ENCODE peak calls at places on chromosomes 7 and 10, in six cellular contexts. One of them, this sample, is unnamed.

GRCh38 chr7:54679414-54679813 is 79.6 kb downstream of the SEC61G start:
- DNase-seq in RWPE2: no peak
- DNase-seq in hepatocyte: no peak
- DNase-seq in iPS DF 6.9: no peak
- DNase-seq in gastrocnemius medialis: no peak
- DNase-seq in left lung: no peak
- DNase-seq in this sample: no peak

GRCh38 chr10:46253076-46254006 is 33.5 kb upstream of the ANTXRL start:
- DNase-seq in RWPE2: no peak
- DNase-seq in hepatocyte: no peak
- DNase-seq in iPS DF 6.9: no peak
- DNase-seq in gastrocnemius medialis: no peak
- DNase-seq in left lung: no peak
- DNase-seq in this sample: no peak

GRCh38 chr7:12719141-12719919 is 31.9 kb downstream of the ARL4A start:
- DNase-seq in RWPE2: no peak
- DNase-seq in hepatocyte: no peak
- DNase-seq in iPS DF 6.9: no peak
- DNase-seq in gastrocnemius medialis: peak; percentile 21
- DNase-seq in left lung: no peak
- DNase-seq in this sample: no peak

GRCh38 chr7:12111461-12112405 is 99.4 kb upstream of the TMEM106B start:
- DNase-seq in RWPE2: no peak
- DNase-seq in hepatocyte: no peak
- DNase-seq in iPS DF 6.9: no peak
- DNase-seq in gastrocnemius medialis: no peak
- DNase-seq in left lung: peak; percentile 84
- DNase-seq in this sample: no peak

GRCh38 chr7:55965805-55966421 is 1.5 kb downstream of the NIPSNAP2 start:
- DNase-seq in RWPE2: no peak
- DNase-seq in hepatocyte: no peak
- DNase-seq in iPS DF 6.9: no peak
- DNase-seq in gastrocnemius medialis: peak; percentile 89
- DNase-seq in left lung: no peak
- DNase-seq in this sample: peak; percentile 29

GRCh38 chr7:20283385-20283784 is 47.3 kb upstream of the ITGB8 start:
- DNase-seq in RWPE2: no peak
- DNase-seq in hepatocyte: no peak
- DNase-seq in iPS DF 6.9: no peak
- DNase-seq in gastrocnemius medialis: no peak
- DNase-seq in left lung: no peak
- DNase-seq in this sample: no peak

GRCh38 chr10:14926061-14926470 is 27.8 kb downstream of the DCLRE1C start:
- DNase-seq in RWPE2: no peak
- DNase-seq in hepatocyte: peak; percentile 71
- DNase-seq in iPS DF 6.9: no peak
- DNase-seq in gastrocnemius medialis: no peak
- DNase-seq in left lung: no peak
- DNase-seq in this sample: no peak

GRCh38 chr7:151373599-151373998 is 32.0 kb downstream of the NUB1 start:
- DNase-seq in RWPE2: no peak
- DNase-seq in hepatocyte: no peak
- DNase-seq in iPS DF 6.9: no peak
- DNase-seq in gastrocnemius medialis: no peak
- DNase-seq in left lung: peak; percentile 60
- DNase-seq in this sample: no peak

GRCh38 chr10:128710795-128711183 is 584.6 kb upstream of the MKI67 start:
- DNase-seq in RWPE2: no peak
- DNase-seq in hepatocyte: no peak
- DNase-seq in iPS DF 6.9: no peak
- DNase-seq in gastrocnemius medialis: no peak
- DNase-seq in left lung: no peak
- DNase-seq in this sample: no peak

GRCh38 chr7:86645174-86645566 is 1.5 kb downstream of the GRM3 start:
- DNase-seq in RWPE2: no peak
- DNase-seq in hepatocyte: no peak
- DNase-seq in iPS DF 6.9: no peak
- DNase-seq in gastrocnemius medialis: no peak
- DNase-seq in left lung: no peak
- DNase-seq in this sample: no peak

GRCh38 chr7:154917214-154918160 is 85.4 kb downstream of the PAXIP1 start:
- DNase-seq in RWPE2: no peak
- DNase-seq in hepatocyte: no peak
- DNase-seq in iPS DF 6.9: no peak
- DNase-seq in gastrocnemius medialis: no peak
- DNase-seq in left lung: no peak
- DNase-seq in this sample: no peak

GRCh38 chr7:34837316-34837715 is 179.3 kb downstream of the NPSR1 start:
- DNase-seq in RWPE2: no peak
- DNase-seq in hepatocyte: no peak
- DNase-seq in iPS DF 6.9: no peak
- DNase-seq in gastrocnemius medialis: no peak
- DNase-seq in left lung: no peak
- DNase-seq in this sample: no peak

GRCh38 chr10:48817141-48817540 is 122.5 kb downstream of the LRRC18 start:
- DNase-seq in RWPE2: no peak
- DNase-seq in hepatocyte: no peak
- DNase-seq in iPS DF 6.9: no peak
- DNase-seq in gastrocnemius medialis: no peak
- DNase-seq in left lung: no peak
- DNase-seq in this sample: no peak

GRCh38 chr7:98214811-98215321 is 3.6 kb downstream of the BHLHA15 start:
- DNase-seq in RWPE2: no peak
- DNase-seq in hepatocyte: peak; percentile 3
- DNase-seq in iPS DF 6.9: no peak
- DNase-seq in gastrocnemius medialis: peak; percentile 11
- DNase-seq in left lung: peak; percentile 78
- DNase-seq in this sample: no peak

GRCh38 chr7:117061751-117062150 is 108.5 kb downstream of the ST7 start:
- DNase-seq in RWPE2: no peak
- DNase-seq in hepatocyte: no peak
- DNase-seq in iPS DF 6.9: no peak
- DNase-seq in gastrocnemius medialis: no peak
- DNase-seq in left lung: no peak
- DNase-seq in this sample: no peak

GRCh38 chr7:16046045-16046444 is 359.6 kb upstream of the MEOX2 start:
- DNase-seq in RWPE2: no peak
- DNase-seq in hepatocyte: no peak
- DNase-seq in iPS DF 6.9: no peak
- DNase-seq in gastrocnemius medialis: no peak
- DNase-seq in left lung: no peak
- DNase-seq in this sample: no peak

GRCh38 chr10:102633282-102633681 is 11.0 kb upstream of the TRIM8 start:
- DNase-seq in RWPE2: peak; percentile 34
- DNase-seq in hepatocyte: no peak
- DNase-seq in iPS DF 6.9: no peak
- DNase-seq in gastrocnemius medialis: no peak
- DNase-seq in left lung: peak; percentile 88
- DNase-seq in this sample: peak; percentile 49

GRCh38 chr7:124084024-124084423 is 51.2 kb upstream of the TMEM229A start:
- DNase-seq in RWPE2: no peak
- DNase-seq in hepatocyte: no peak
- DNase-seq in iPS DF 6.9: no peak
- DNase-seq in gastrocnemius medialis: no peak
- DNase-seq in left lung: no peak
- DNase-seq in this sample: no peak

GRCh38 chr7:105493928-105494325 is 28.1 kb downstream of the PUS7 start:
- DNase-seq in RWPE2: no peak
- DNase-seq in hepatocyte: peak; percentile 7
- DNase-seq in iPS DF 6.9: no peak
- DNase-seq in gastrocnemius medialis: no peak
- DNase-seq in left lung: no peak
- DNase-seq in this sample: no peak

GRCh38 chr10:71741671-71742070 is 22.1 kb upstream of the C10orf105 start:
- DNase-seq in RWPE2: no peak
- DNase-seq in hepatocyte: no peak
- DNase-seq in iPS DF 6.9: no peak
- DNase-seq in gastrocnemius medialis: no peak
- DNase-seq in left lung: no peak
- DNase-seq in this sample: no peak

GRCh38 chr10:71741029-71741428 is 21.5 kb upstream of the C10orf105 start:
- DNase-seq in RWPE2: no peak
- DNase-seq in hepatocyte: no peak
- DNase-seq in iPS DF 6.9: no peak
- DNase-seq in gastrocnemius medialis: no peak
- DNase-seq in left lung: no peak
- DNase-seq in this sample: no peak

GRCh38 chr10:71739368-71739900 is 19.9 kb upstream of the C10orf105 start:
- DNase-seq in RWPE2: no peak
- DNase-seq in hepatocyte: no peak
- DNase-seq in iPS DF 6.9: no peak
- DNase-seq in gastrocnemius medialis: no peak
- DNase-seq in left lung: no peak
- DNase-seq in this sample: no peak

GRCh38 chr10:71742301-71743098 is 22.9 kb upstream of the C10orf105 start:
- DNase-seq in RWPE2: no peak
- DNase-seq in hepatocyte: no peak
- DNase-seq in iPS DF 6.9: no peak
- DNase-seq in gastrocnemius medialis: no peak
- DNase-seq in left lung: no peak
- DNase-seq in this sample: no peak

DNA sequence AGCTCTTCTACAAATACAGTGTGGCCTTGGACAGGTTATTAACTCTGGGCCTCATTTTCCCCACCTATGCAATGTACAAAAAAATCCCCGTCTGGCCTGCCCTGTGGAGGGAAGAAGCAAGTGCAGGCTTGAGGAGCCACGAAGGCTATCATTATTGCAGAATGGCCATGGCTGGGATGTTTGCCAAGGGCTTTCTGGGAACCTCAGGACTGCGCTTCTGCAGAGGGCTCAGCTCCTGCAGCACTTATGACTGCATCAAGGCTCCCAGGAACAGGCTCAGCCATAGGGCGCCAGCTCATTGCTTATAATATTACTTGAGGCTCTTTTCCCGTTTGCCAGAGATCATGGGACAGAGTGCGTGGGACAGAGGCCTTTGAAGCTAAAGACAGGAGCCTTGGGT is 20.5 kb upstream of the C10orf105 start:
- DNase-seq in RWPE2: no peak
- DNase-seq in hepatocyte: peak; percentile 50
- DNase-seq in iPS DF 6.9: no peak
- DNase-seq in gastrocnemius medialis: no peak
- DNase-seq in left lung: no peak
- DNase-seq in this sample: no peak
- H3K36me3 ChIP-seq in RWPE2: no peaks in the 10 kb centered on the region
- H3K36me3 ChIP-seq in hepatocyte: no peaks in the 10 kb centered on the region
- H3K36me3 ChIP-seq in iPS DF 6.9: no peaks in the 10 kb centered on the region
- H3K36me3 ChIP-seq in gastrocnemius medialis: no peaks in the 10 kb centered on the region
- H3K36me3 ChIP-seq in left lung: no peaks in the 10 kb centered on the region
- H3K36me3 ChIP-seq in this sample: no peaks in the 10 kb centered on the region

DNA sequence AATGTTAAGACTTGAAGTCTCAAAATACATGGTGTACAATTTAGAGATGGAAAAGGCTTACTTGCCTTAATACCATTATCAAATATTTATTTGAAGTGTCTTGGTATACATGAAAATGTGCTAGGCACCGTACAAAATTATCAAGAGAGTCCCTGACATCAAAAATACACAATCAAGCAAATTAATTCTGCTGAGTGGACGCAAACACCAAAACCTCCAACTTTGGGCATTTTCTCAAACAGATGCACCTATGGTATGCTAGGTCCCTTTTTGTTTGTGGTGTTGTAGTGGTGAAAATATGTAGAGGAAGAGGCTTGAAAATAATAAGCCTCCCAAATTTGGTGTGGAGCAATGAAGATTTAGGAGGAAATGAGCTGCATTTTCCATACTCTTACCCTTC is 24.8 kb downstream of the ZNF800 start:
- DNase-seq in RWPE2: no peak
- DNase-seq in hepatocyte: no peak
- DNase-seq in iPS DF 6.9: no peak
- DNase-seq in gastrocnemius medialis: no peak
- DNase-seq in left lung: no peak
- DNase-seq in this sample: no peak
- H3K36me3 ChIP-seq in RWPE2: peaks cover 64% of the 10 kb centered on the region
- H3K36me3 ChIP-seq in hepatocyte: no peaks in the 10 kb centered on the region
- H3K36me3 ChIP-seq in iPS DF 6.9: no peaks in the 10 kb centered on the region
- H3K36me3 ChIP-seq in gastrocnemius medialis: peaks cover 34% of the 10 kb centered on the region
- H3K36me3 ChIP-seq in left lung: no peaks in the 10 kb centered on the region
- H3K36me3 ChIP-seq in this sample: no peaks in the 10 kb centered on the region

GRCh38 chr10:12321641-12322040 is 27.7 kb upstream of the CAMK1D start:
- DNase-seq in RWPE2: no peak
- DNase-seq in hepatocyte: no peak
- DNase-seq in iPS DF 6.9: no peak
- DNase-seq in gastrocnemius medialis: no peak
- DNase-seq in left lung: no peak
- DNase-seq in this sample: no peak

GRCh38 chr10:12327476-12327875 is 21.9 kb upstream of the CAMK1D start:
- DNase-seq in RWPE2: no peak
- DNase-seq in hepatocyte: no peak
- DNase-seq in iPS DF 6.9: no peak
- DNase-seq in gastrocnemius medialis: no peak
- DNase-seq in left lung: no peak
- DNase-seq in this sample: no peak

GRCh38 chr10:12322583-12323131 is 26.7 kb upstream of the CAMK1D start:
- DNase-seq in RWPE2: no peak
- DNase-seq in hepatocyte: no peak
- DNase-seq in iPS DF 6.9: no peak
- DNase-seq in gastrocnemius medialis: no peak
- DNase-seq in left lung: no peak
- DNase-seq in this sample: no peak

GRCh38 chr10:12324530-12324929 is 24.8 kb upstream of the CAMK1D start:
- DNase-seq in RWPE2: no peak
- DNase-seq in hepatocyte: no peak
- DNase-seq in iPS DF 6.9: no peak
- DNase-seq in gastrocnemius medialis: no peak
- DNase-seq in left lung: no peak
- DNase-seq in this sample: no peak

DNA sequence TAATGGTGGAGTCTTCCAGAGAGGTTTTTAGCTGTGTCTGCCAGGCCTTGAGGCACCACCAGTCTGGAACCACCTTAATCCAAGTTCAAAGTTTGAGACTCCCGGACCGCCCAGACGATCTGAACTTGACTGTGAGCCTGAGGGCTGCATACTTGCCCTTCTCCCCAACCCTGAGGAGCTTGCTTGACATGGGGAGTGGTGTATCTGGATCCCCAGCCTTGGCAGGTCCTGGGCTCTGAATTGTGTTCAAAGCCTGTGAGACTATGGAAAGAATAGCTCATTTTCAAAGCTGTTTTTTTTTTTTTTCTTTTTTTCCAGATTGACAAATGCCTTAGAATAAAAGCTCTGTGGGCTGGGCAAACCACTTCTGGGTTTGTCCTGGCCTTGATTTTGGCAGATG is 22.3 kb upstream of the CAMK1D start:
- DNase-seq in RWPE2: no peak
- DNase-seq in hepatocyte: no peak
- DNase-seq in iPS DF 6.9: no peak
- DNase-seq in gastrocnemius medialis: no peak
- DNase-seq in left lung: no peak
- DNase-seq in this sample: no peak
- H3K36me3 ChIP-seq in RWPE2: no peaks in the 10 kb centered on the region
- H3K36me3 ChIP-seq in hepatocyte: no peaks in the 10 kb centered on the region
- H3K36me3 ChIP-seq in iPS DF 6.9: no peaks in the 10 kb centered on the region
- H3K36me3 ChIP-seq in gastrocnemius medialis: no peaks in the 10 kb centered on the region
- H3K36me3 ChIP-seq in left lung: no peaks in the 10 kb centered on the region
- H3K36me3 ChIP-seq in this sample: no peaks in the 10 kb centered on the region

DNA sequence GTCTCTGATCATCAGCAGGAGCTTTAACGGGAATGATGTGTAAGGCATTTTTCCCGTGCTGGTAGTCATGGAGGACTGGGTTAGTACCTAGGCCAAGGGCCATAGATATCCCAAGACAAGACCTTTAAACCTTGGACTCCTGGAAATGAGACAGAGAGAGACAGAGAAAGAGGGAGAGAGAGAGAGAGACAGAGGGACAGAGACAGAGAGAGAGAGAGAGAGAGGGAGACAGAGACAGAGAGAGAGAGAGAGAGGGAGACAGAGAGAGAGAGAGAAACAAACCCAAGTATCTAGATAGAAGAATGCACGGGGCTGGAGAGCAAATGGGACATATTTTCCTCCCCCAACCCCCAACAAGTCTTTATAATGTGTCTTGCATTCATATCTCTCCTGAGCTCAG is 22.3 kb downstream of the ZC3HAV1 start:
- DNase-seq in RWPE2: no peak
- DNase-seq in hepatocyte: no peak
- DNase-seq in iPS DF 6.9: no peak
- DNase-seq in gastrocnemius medialis: no peak
- DNase-seq in left lung: no peak
- DNase-seq in this sample: no peak
- H3K36me3 ChIP-seq in RWPE2: peaks cover 84% of the 10 kb centered on the region
- H3K36me3 ChIP-seq in hepatocyte: no peaks in the 10 kb centered on the region
- H3K36me3 ChIP-seq in iPS DF 6.9: peaks cover 9% of the 10 kb centered on the region
- H3K36me3 ChIP-seq in gastrocnemius medialis: peaks cover 23% of the 10 kb centered on the region
- H3K36me3 ChIP-seq in left lung: no peaks in the 10 kb centered on the region
- H3K36me3 ChIP-seq in this sample: no peaks in the 10 kb centered on the region

This sample was measured in ovary.